ENCODE peak calls at places on chromosomes 6 and 20, in six cellular contexts. V is immature natural killer cell; Y is IMR-90; D is activated T-cell treated with anti-CD3 and anti-CD28 coated beads, Interleukin-2, amount 50 U/mL, for 72 hours; E is activated CD4-positive, alpha-beta T cell treated with anti-CD3 and anti-CD28 coated beads, Interleukin-2, amount 50 U/mL, for 24 hours; G is CD4-positive, alpha-beta memory T cell. J is an unnamed sample.

GRCh38 chr6:72819609-72820008 is 197.7 kb downstream of the KCNQ5 start:
- DNase-seq in V (no peak), Y (no peak), D (no peak), E (no peak), G (no peak), J (no peak)

GRCh38 chr6:332671-333070 is 40.4 kb downstream of the DUSP22 start:
- DNase-seq in V (no peak), Y (peak; percentile 70), D (no peak), E (no peak), G (no peak), J (peak; percentile 71)

GRCh38 chr6:147222160-147222838 is 18.1 kb downstream of the STXBP5 start:
- DNase-seq in V (no peak), Y (peak; percentile 52), D (no peak), E (no peak), G (peak; percentile 12), J (peak; percentile 54)

GRCh38 chr20:59994697-59995122 is 36.5 kb downstream of the CDH26 start:
- DNase-seq in V (no peak), Y (peak; percentile 20), D (no peak), E (no peak), G (no peak), J (no peak)

GRCh38 chr6:107740496-107741190 is 83.5 kb downstream of the SCML4 start:
- DNase-seq in V (peak; percentile 40), Y (no peak), D (no peak), E (no peak), G (peak; percentile 33), J (no peak)

GRCh38 chr6:159104163-159104885 is 59.5 kb upstream of the TAGAP start:
- DNase-seq in V (peak; percentile 79), Y (peak; percentile 45), D (peak; percentile 86), E (peak; percentile 60), G (peak; percentile 78), J (peak; percentile 41)

GRCh38 chr6:87754828-87755227 is 52.8 kb upstream of the AKIRIN2 start:
- DNase-seq in V (no peak), Y (no peak), D (no peak), E (no peak), G (no peak), J (no peak)

GRCh38 chr6:72238021-72238420 is 351.7 kb downstream of the RIMS1 start:
- DNase-seq in V (no peak), Y (peak; percentile 12), D (no peak), E (no peak), G (no peak), J (no peak)

GRCh38 chr20:62914970-62915457 is 11.3 kb downstream of the DIDO1 start:
- DNase-seq in V (no peak), Y (peak; percentile 19), D (no peak), E (no peak), G (no peak), J (peak; percentile 55)

GRCh38 chr20:37351689-37352610 is 6.0 kb downstream of the SRC start:
- DNase-seq in V (no peak), Y (no peak), D (no peak), E (no peak), G (no peak), J (no peak)

GRCh38 chr20:2599265-2600060 is 53.0 kb upstream of the NOP56 start:
- DNase-seq in V (no peak), Y (no peak), D (no peak), E (no peak), G (no peak), J (peak; percentile 6)

GRCh38 chr6:47014401-47014800 is 27.7 kb downstream of the ADGRF1 start:
- DNase-seq in V (no peak), Y (no peak), D (no peak), E (no peak), G (no peak), J (no peak)

GRCh38 chr6:9834233-9834632 is 580.6 kb downstream of the TFAP2A start:
- DNase-seq in V (no peak), Y (no peak), D (no peak), E (no peak), G (no peak), J (no peak)

GRCh38 chr6:42981866-42982265 is 2.5 kb upstream of the PPP2R5D start:
- DNase-seq in V (no peak), Y (no peak), D (no peak), E (no peak), G (no peak), J (no peak)

GRCh38 chr6:138577151-138577915 is 78.0 kb upstream of the NHSL1 start:
- DNase-seq in V (no peak), Y (no peak), D (no peak), E (no peak), G (no peak), J (no peak)

GRCh38 chr6:101682937-101683336 is 289.4 kb downstream of the GRIK2 start:
- DNase-seq in V (no peak), Y (no peak), D (no peak), E (no peak), G (no peak), J (no peak)

GRCh38 chr6:43495409-43495941 is 14.7 kb downstream of the LRRC73 start:
- DNase-seq in V (peak; percentile 43), Y (no peak), D (no peak), E (no peak), G (no peak), J (no peak)

GRCh38 chr6:125014157-125014957 is 52.1 kb downstream of the RNF217 start:
- DNase-seq in V (no peak), Y (peak; percentile 89), D (no peak), E (no peak), G (no peak), J (peak; percentile 77)

GRCh38 chr6:111464184-111464583 is 18.8 kb downstream of the REV3L start:
- DNase-seq in V (no peak), Y (peak; percentile 24), D (no peak), E (no peak), G (no peak), J (no peak)

GRCh38 chr6:43391448-43392031 is 22.1 kb upstream of the ZNF318 start:
- DNase-seq in V (peak; percentile 74), Y (no peak), D (peak; percentile 29), E (no peak), G (peak; percentile 47), J (no peak)

GRCh38 chr6:113442040-113442439 is 415.1 kb upstream of the MARCKS start:
- DNase-seq in V (no peak), Y (no peak), D (no peak), E (no peak), G (no peak), J (no peak)

GRCh38 chr6:42984924-42985475 is 630 bp downstream of the PPP2R5D start:
- DNase-seq in V (no peak), Y (no peak), D (no peak), E (no peak), G (peak; percentile 22), J (no peak)